ENCODE peak calls at places on chromosomes 13 and 19, in six cellular contexts. T, I, O, X, N and K are unnamed samples. For H3K27me3, the result is how much of the 10 kb centered on the place peaks cover.

GRCh38 chr19:43674630-43674982 is 4.6 kb upstream of the PLAUR start:
- DNase-seq in N (no peak), I (no peak), O (no peak), T (peak), X (no peak), K (no peak)

GRCh38 chr13:48004201-48004600 is 3.1 kb upstream of the SUCLA2 start:
- DNase-seq in O (no peak), N (no peak), X (no peak), T (no peak), I (no peak), K (no peak)

GRCh38 chr19:31214086-31214485 is 135.2 kb downstream of the TSHZ3 start:
- DNase-seq in N (peak), O (no peak), T (peak), X (peak), I (peak), K (no peak)

GRCh38 chr13:26549713-26550112 is 7.8 kb upstream of the WASF3 start:
- DNase-seq in I (no peak), X (no peak), T (no peak), O (no peak), N (no peak), K (no peak)

GRCh38 chr19:41031926-41032325 is 40.8 kb downstream of the CYP2B6 start:
- DNase-seq in T (no peak), I (no peak), O (no peak), X (no peak), N (no peak), K (no peak)

GRCh38 chr13:44894001-44894770 is 95.1 kb downstream of the NUFIP1 start:
- DNase-seq in N (peak), I (no peak), X (no peak), T (no peak), O (no peak), K (no peak)

GRCh38 chr19:11986754-11987153 is 21.9 kb downstream of the ZNF763 start:
- DNase-seq in T (no peak), X (no peak), I (no peak), N (no peak), O (no peak), K (no peak)

GRCh38 chr13:73368608-73369007 is 309.8 kb downstream of the KLF5 start:
- DNase-seq in O (no peak), I (no peak), X (no peak), N (peak), T (no peak), K (no peak)

GRCh38 chr13:113981611-113982295 is 7.9 kb upstream of the C13orf46 start:
- DNase-seq in T (no peak), I (no peak), O (no peak), N (no peak), X (peak), K (no peak)

GRCh38 chr19:657611-658010 is 5.4 kb downstream of the RNF126 start:
- DNase-seq in N (no peak), T (no peak), X (no peak), O (no peak), I (no peak), K (no peak)

GRCh38 chr19:48393559-48394330 is at the start of gene GRIN2D:
- DNase-seq in T (peak), X (no peak), N (no peak), I (no peak), O (no peak), K (no peak)

GRCh38 chr19:14089662-14090508 is 666 bp downstream of the SAMD1 start:
- DNase-seq in X (peak), T (peak), I (no peak), N (peak), O (no peak), K (no peak)

GRCh38 chr19:50486823-50487515 is 10.3 kb upstream of the GARIN5A start:
- DNase-seq in I (no peak), T (peak), X (no peak), O (peak), N (no peak), K (peak)

GRCh38 chr19:17686592-17687042 is 1.5 kb downstream of the UNC13A start:
- DNase-seq in I (no peak), O (peak), X (no peak), N (no peak), T (peak), K (no peak)

GRCh38 chr13:106617561-106617960 is 49.6 kb upstream of the ARGLU1 start:
- DNase-seq in T (peak), N (no peak), O (no peak), X (no peak), I (no peak), K (no peak)

GRCh38 chr13:106625578-106625977 is 57.6 kb upstream of the ARGLU1 start:
- DNase-seq in X (no peak), O (no peak), I (no peak), T (no peak), N (no peak), K (no peak)

GRCh38 chr13:106619688-106620555 is 52.0 kb upstream of the ARGLU1 start:
- DNase-seq in T (peak), I (peak), X (no peak), O (peak), N (peak), K (peak)

GRCh38 chr13:106623799-106624198 is 55.9 kb upstream of the ARGLU1 start:
- DNase-seq in X (no peak), N (no peak), O (no peak), I (no peak), T (no peak), K (no peak)

DNA sequence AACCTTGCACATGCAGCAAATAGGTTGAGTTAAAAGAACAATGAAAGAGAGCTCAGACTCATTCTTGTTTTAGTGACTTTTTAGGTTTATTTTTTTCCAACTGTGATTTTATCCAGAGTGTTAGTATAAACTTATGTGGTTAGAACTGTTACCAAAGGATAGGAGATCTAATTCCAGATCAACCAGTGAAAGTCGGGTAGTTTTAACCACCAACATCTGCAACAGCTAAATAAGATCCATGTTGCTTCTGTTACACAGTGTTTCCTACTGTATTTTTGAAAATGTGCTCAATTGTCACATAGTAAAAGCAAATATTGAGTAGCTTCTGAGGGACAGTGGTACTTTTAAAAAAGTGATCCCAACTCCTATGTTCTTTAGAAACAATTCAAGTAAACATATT is 53.9 kb upstream of the ARGLU1 start:
- DNase-seq in O (no peak), I (no peak), T (no peak), X (no peak), N (no peak), K (no peak)
- H3K27me3 ChIP-seq in O (half or more), I (under half), T (under half), X (under half), N (under half), K (under half)

GRCh38 chr19:29016353-29016752 is 196.6 kb downstream of the UQCRFS1 start:
- DNase-seq in I (no peak), T (no peak), X (no peak), N (no peak), O (no peak), K (no peak)

GRCh38 chr19:29013988-29014387 is 199.0 kb downstream of the UQCRFS1 start:
- DNase-seq in N (no peak), I (no peak), T (no peak), O (no peak), X (no peak), K (no peak)

GRCh38 chr19:29014857-29015436 is 198.0 kb downstream of the UQCRFS1 start:
- DNase-seq in X (no peak), N (no peak), I (no peak), O (no peak), T (no peak), K (no peak)

GRCh38 chr19:29016926-29017760 is 195.8 kb downstream of the UQCRFS1 start:
- DNase-seq in O (no peak), X (no peak), T (no peak), I (no peak), N (no peak), K (no peak)

GRCh38 chr19:29015569-29015968 is 197.4 kb downstream of the UQCRFS1 start:
- DNase-seq in X (no peak), I (no peak), N (no peak), O (no peak), T (no peak), K (no peak)
- H3K27me3 ChIP-seq in X (under half), I (under half), N (under half), O (under half), T (under half), K (under half)

GRCh38 chr19:53885036-53885435 is 3.0 kb downstream of the PRKCG start:
- DNase-seq in O (no peak), I (no peak), T (no peak), N (no peak), X (no peak), K (no peak)
- H3K27me3 ChIP-seq in O (under half), I (under half), T (under half), N (under half), X (under half), K (under half)

DNA sequence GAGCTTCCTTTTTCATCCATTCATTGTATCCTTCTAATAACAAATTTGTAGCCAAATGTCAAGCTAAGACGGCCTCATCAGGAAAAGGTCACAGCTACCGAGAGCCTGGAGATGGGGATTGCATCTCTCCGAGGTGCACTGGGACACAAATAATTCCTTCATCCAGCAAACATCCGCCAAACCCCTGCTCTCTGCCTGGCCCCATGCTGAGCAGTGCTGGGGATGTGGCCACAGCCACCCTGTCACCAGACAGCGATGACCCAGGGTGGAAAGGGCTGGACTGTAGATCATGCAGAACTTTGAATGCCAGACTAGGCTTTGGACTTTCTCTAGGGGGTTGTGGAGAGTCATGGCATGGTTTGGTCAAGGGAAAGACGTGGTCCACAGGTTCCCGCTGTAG is 1.9 kb downstream of the TOMM40 start:
- DNase-seq in N (no peak), X (no peak), I (no peak), T (no peak), O (no peak), K (no peak)
- H3K27me3 ChIP-seq in N (under half), X (under half), I (under half), T (under half), O (under half), K (under half)